ENCODE peak calls at places on chromosomes 3 and 15, in five cellular contexts. S is hypothalamus; H is activated CD4-positive, alpha-beta T cell treated with anti-CD3 and anti-CD28 coated beads, Interleukin-2, amount 50 U/mL, for 48 hours; U is stimulated activated CD8-positive, alpha-beta memory T cell treated with anti-CD3 and anti-CD28 coated beads, Interleukin-15, amount 100 ng/mL, for 1 hour; F is NCI-H345. M is an unnamed sample.

GRCh38 chr3:43759297-43759782 is 68.6 kb downstream of the ABHD5 start:
- DNase-seq in S (no peak), H (peak; percentile 17), U (no peak), F (no peak), M (no peak)

GRCh38 chr15:84791763-84792162 is 25.4 kb upstream of the ALPK3 start:
- DNase-seq in S (no peak), H (no peak), U (no peak), F (no peak), M (no peak)

GRCh38 chr3:127674793-127675189 is 2.0 kb downstream of the ABTB1 start:
- DNase-seq in S (no peak), H (peak; percentile 1), U (no peak), F (no peak), M (no peak)

GRCh38 chr3:69442771-69443197 is 56.9 kb upstream of the FRMD4B start:
- DNase-seq in S (no peak), H (peak; percentile 26), U (no peak), F (no peak), M (no peak)

GRCh38 chr3:129162729-129163579 is 2.1 kb upstream of the ISY1 start:
- DNase-seq in S (no peak), H (no peak), U (no peak), F (no peak), M (no peak)

GRCh38 chr3:156176048-156176447 is 55.7 kb downstream of the KCNAB1 start:
- DNase-seq in S (no peak), H (no peak), U (no peak), F (no peak), M (peak; percentile 25)

GRCh38 chr3:13829311-13829710 is 50.6 kb downstream of the WNT7A start:
- DNase-seq in S (no peak), H (no peak), U (no peak), F (no peak), M (no peak)

GRCh38 chr3:50167782-50168317 is 12.7 kb downstream of the SEMA3F start:
- DNase-seq in S (no peak), H (no peak), U (no peak), F (no peak), M (peak; percentile 9)

GRCh38 chr3:74601793-74602192 is 12.7 kb downstream of the CNTN3 start:
- DNase-seq in S (no peak), H (no peak), U (no peak), F (no peak), M (no peak)

GRCh38 chr3:169264711-169265110 is 398.8 kb downstream of the MECOM start:
- DNase-seq in S (no peak), H (no peak), U (no peak), F (peak; percentile 77), M (no peak)

GRCh38 chr15:25182736-25183445 is 228.1 kb downstream of the SNRPN start:
- DNase-seq in S (no peak), H (no peak), U (no peak), F (no peak), M (no peak)

GRCh38 chr3:58731673-58732072 is 65.1 kb upstream of the FAM3D start:
- DNase-seq in S (no peak), H (no peak), U (no peak), F (no peak), M (no peak)

GRCh38 chr15:31511707-31512310 is 185.2 kb downstream of the KLF13 start:
- DNase-seq in S (no peak), H (peak; percentile 57), U (no peak), F (no peak), M (no peak)

GRCh38 chr15:99487337-99487730 is 78.5 kb upstream of the MEF2A start:
- DNase-seq in S (no peak), H (no peak), U (no peak), F (no peak), M (peak; percentile 17)

GRCh38 chr3:196648856-196649255 is 9.4 kb downstream of the NRROS start:
- DNase-seq in S (no peak), H (no peak), U (no peak), F (no peak), M (no peak)

GRCh38 chr15:41501191-41501917 is 7.7 kb downstream of the ITPKA start:
- DNase-seq in S (no peak), H (peak; percentile 49), U (no peak), F (no peak), M (no peak)

GRCh38 chr3:51687472-51688205 is 16.6 kb downstream of the TEX264 start:
- DNase-seq in S (no peak), H (no peak), U (no peak), F (no peak), M (no peak)

GRCh38 chr3:98982336-98982735 is 80.8 kb upstream of the DCBLD2 start:
- DNase-seq in S (no peak), H (no peak), U (no peak), F (no peak), M (no peak)

GRCh38 chr3:143234521-143234920 is 115.0 kb downstream of the CHST2 start:
- DNase-seq in S (no peak), H (no peak), U (no peak), F (no peak), M (no peak)

GRCh38 chr15:85879334-85880163 is 84.8 kb upstream of the KLHL25 start:
- DNase-seq in S (no peak), H (no peak), U (no peak), F (no peak), M (no peak)

GRCh38 chr15:89654847-89655805 is at the start of gene KIF7:
- DNase-seq in S (no peak), H (peak; percentile 26), U (no peak), F (peak; percentile 52), M (peak; percentile 41)

GRCh38 chr15:26032162-26032846 is 169.2 kb upstream of the ATP10A start:
- DNase-seq in S (no peak), H (no peak), U (no peak), F (no peak), M (no peak)

GRCh38 chr15:84816694-84817460 is at the start of gene ALPK3:
- DNase-seq in S (no peak), H (no peak), U (no peak), F (no peak), M (no peak)

GRCh38 chr15:60421544-60421943 is 23.8 kb upstream of the ANXA2 start:
- DNase-seq in S (no peak), H (no peak), U (no peak), F (no peak), M (no peak)

GRCh38 chr3:99859855-99860254 is 42.2 kb downstream of the CMSS1 start:
- DNase-seq in S (no peak), H (no peak), U (no peak), F (no peak), M (no peak)

GRCh38 chr15:70342554-70343548 is 245.1 kb upstream of the TLE3 start:
- DNase-seq in S (no peak), H (no peak), U (no peak), F (no peak), M (peak; percentile 17)

GRCh38 chr3:44648564-44649229 is at the start of gene ZNF35:
- DNase-seq in S (peak; percentile 75), H (peak; percentile 49), U (no peak), F (peak; percentile 81), M (peak; percentile 88)

GRCh38 chr3:101567528-101568317 is 6.1 kb downstream of the TRMT10C start:
- DNase-seq in S (no peak), H (peak; percentile 73), U (peak; percentile 13), F (no peak), M (no peak)

GRCh38 chr15:81723758-81724157 is 322.1 kb downstream of the MEX3B start:
- DNase-seq in S (no peak), H (no peak), U (no peak), F (no peak), M (no peak)

GRCh38 chr3:141000027-141000663 is 51.0 kb upstream of the SPSB4 start:
- DNase-seq in S (peak; percentile 26), H (peak; percentile 58), U (no peak), F (peak; percentile 30), M (peak; percentile 69)

GRCh38 chr15:51077565-51078153 is 17.0 kb downstream of the TNFAIP8L3 start:
- DNase-seq in S (peak; percentile 26), H (peak; percentile 72), U (peak; percentile 13), F (no peak), M (no peak)

GRCh38 chr3:24687646-24688045 is 193.0 kb upstream of the THRB start:
- DNase-seq in S (no peak), H (no peak), U (no peak), F (no peak), M (no peak)

GRCh38 chr3:193590088-193590856 is 2.7 kb upstream of the OPA1 start:
- DNase-seq in S (no peak), H (no peak), U (no peak), F (no peak), M (no peak)

GRCh38 chr15:100731259-100732156 is 129.1 kb downstream of the ASB7 start:
- DNase-seq in S (no peak), H (no peak), U (no peak), F (no peak), M (no peak)

GRCh38 chr3:184381261-184382224 is 1.7 kb downstream of the CHRD start:
- DNase-seq in S (no peak), H (peak; percentile 16), U (no peak), F (no peak), M (no peak)

GRCh38 chr3:69941439-69942176 is 57.9 kb upstream of the SAMMSON start:
- DNase-seq in S (no peak), H (no peak), U (no peak), F (no peak), M (no peak)

GRCh38 chr15:65329298-65329990 is 25.0 kb downstream of the RNU5B-1 start:
- DNase-seq in S (no peak), H (no peak), U (no peak), F (no peak), M (no peak)

M was measured in NCI-H146.